ENCODE peak calls at places on chromosomes 3 and 15, in six cellular contexts. H is H1, F is K562, K is GM12892, D is GM12878, X is HepG2. U is an unnamed sample.
A peak's percentile ranks its signal among the peaks of the same experiment; 100 is the strongest.

GRCh38 chr3:19149388-19149787 is 1.1 kb downstream of the KCNH8 start:
- DNase-seq in H (no peak), F (peak; percentile 19), K (no peak), D (no peak), X (no peak), U (no peak)

GRCh38 chr15:63487076-63487757 is 17.2 kb upstream of the USP3 start:
- DNase-seq in H (peak; percentile 49), F (peak; percentile 90), K (peak; percentile 71), D (no peak), X (peak; percentile 66), U (no peak)

GRCh38 chr3:56185827-56186226 is 282.4 kb downstream of the ERC2 start:
- DNase-seq in H (no peak), F (no peak), K (no peak), D (no peak), X (no peak), U (no peak)

GRCh38 chr3:133979553-133979952 is 50.2 kb downstream of the SLCO2A1 start:
- DNase-seq in H (no peak), F (peak; percentile 2), K (no peak), D (no peak), X (no peak), U (no peak)

GRCh38 chr15:78059110-78059839 is 18.2 kb downstream of the TBC1D2B start:
- DNase-seq in H (no peak), F (no peak), K (no peak), D (no peak), X (no peak), U (no peak)

GRCh38 chr3:50428007-50428633 is 68.8 kb upstream of the TMEM115 start:
- DNase-seq in H (no peak), F (no peak), K (no peak), D (no peak), X (no peak), U (no peak)

GRCh38 chr3:33006571-33007286 is 55.3 kb downstream of the CCR4 start:
- DNase-seq in H (no peak), F (no peak), K (no peak), D (no peak), X (no peak), U (no peak)

GRCh38 chr3:17638351-17638750 is 104.1 kb downstream of the TBC1D5 start:
- DNase-seq in H (no peak), F (no peak), K (no peak), D (no peak), X (no peak), U (no peak)

GRCh38 chr3:184382326-184383032 is 2.6 kb downstream of the CHRD start:
- DNase-seq in H (no peak), F (no peak), K (no peak), D (no peak), X (no peak), U (no peak)

GRCh38 chr3:98901465-98902174 is at the start of gene DCBLD2:
- DNase-seq in H (peak; percentile 93), F (peak; percentile 96), K (peak; percentile 97), D (peak; percentile 94), X (peak; percentile 97), U (peak; percentile 97)

GRCh38 chr3:177553586-177553985 is 356.3 kb upstream of the TBL1XR1 start:
- DNase-seq in H (no peak), F (no peak), K (no peak), D (no peak), X (no peak), U (no peak)

GRCh38 chr15:64732156-64732860 is 43.1 kb downstream of the RBPMS2 start:
- DNase-seq in H (no peak), F (no peak), K (no peak), D (peak; percentile 24), X (peak; percentile 85), U (no peak)

GRCh38 chr15:67241132-67241855 is 13.2 kb downstream of the AAGAB start:
- DNase-seq in H (no peak), F (no peak), K (peak; percentile 41), D (peak; percentile 80), X (no peak), U (peak; percentile 47)

GRCh38 chr3:107739227-107739626 is 216.5 kb downstream of the BBX start:
- DNase-seq in H (no peak), F (no peak), K (no peak), D (no peak), X (no peak), U (no peak)

GRCh38 chr3:59052803-59053411 is 3.1 kb upstream of the CFAP20DC start:
- DNase-seq in H (no peak), F (peak; percentile 37), K (no peak), D (no peak), X (peak; percentile 25), U (peak; percentile 4)

GRCh38 chr3:31166249-31166885 is 271.9 kb upstream of the GADL1 start:
- DNase-seq in H (no peak), F (no peak), K (no peak), D (no peak), X (no peak), U (no peak)

GRCh38 chr3:29697989-29698388 is 417.1 kb downstream of the RBMS3 start:
- DNase-seq in H (no peak), F (no peak), K (no peak), D (no peak), X (no peak), U (no peak)

GRCh38 chr3:312170-312569 is 115.6 kb downstream of the CHL1 start:
- DNase-seq in H (no peak), F (no peak), K (no peak), D (no peak), X (no peak), U (no peak)

GRCh38 chr3:143586565-143586964 is 261.7 kb downstream of the SLC9A9 start:
- DNase-seq in H (no peak), F (no peak), K (no peak), D (no peak), X (no peak), U (no peak)

GRCh38 chr3:178454714-178455113 is 81.5 kb upstream of the KCNMB2 start:
- DNase-seq in H (no peak), F (no peak), K (no peak), D (no peak), X (no peak), U (no peak)

GRCh38 chr3:31567036-31567435 is 34.3 kb downstream of the STT3B start:
- DNase-seq in H (no peak), F (peak; percentile 64), K (no peak), D (no peak), X (peak; percentile 27), U (no peak)

GRCh38 chr15:72312605-72313447 is 7.1 kb downstream of the CELF6 start:
- DNase-seq in H (peak; percentile 38), F (peak; percentile 72), K (peak; percentile 68), D (no peak), X (peak; percentile 65), U (peak; percentile 71)

GRCh38 chr15:93719941-93720351 is 511.4 kb upstream of the MCTP2 start:
- DNase-seq in H (no peak), F (no peak), K (no peak), D (no peak), X (no peak), U (no peak)

GRCh38 chr3:76063811-76064210 is 278.5 kb upstream of the ZNF717 start:
- DNase-seq in H (no peak), F (no peak), K (no peak), D (no peak), X (no peak), U (no peak)

GRCh38 chr3:22986958-22987357 is 216.2 kb upstream of the UBE2E2 start:
- DNase-seq in H (no peak), F (no peak), K (no peak), D (no peak), X (no peak), U (no peak)

GRCh38 chr3:142963266-142964149 is at the start of gene PAQR9:
- DNase-seq in H (no peak), F (peak; percentile 52), K (peak; percentile 36), D (no peak), X (peak; percentile 47), U (peak; percentile 48)

GRCh38 chr3:20104167-20104661 is 64.0 kb downstream of the KAT2B start:
- DNase-seq in H (no peak), F (no peak), K (no peak), D (peak; percentile 13), X (no peak), U (no peak)

GRCh38 chr15:66704019-66704782 is 2.2 kb downstream of the SMAD6 start:
- DNase-seq in H (no peak), F (no peak), K (no peak), D (no peak), X (no peak), U (no peak)

GRCh38 chr3:43696881-43697280 is 6.1 kb downstream of the ABHD5 start:
- DNase-seq in H (no peak), F (no peak), K (no peak), D (no peak), X (no peak), U (no peak)

GRCh38 chr15:90553248-90553745 is 23.6 kb downstream of the CRTC3 start:
- DNase-seq in H (no peak), F (no peak), K (no peak), D (no peak), X (no peak), U (no peak)

GRCh38 chr3:128879991-128880390 is 571 bp downstream of the ACAD9 start:
- DNase-seq in H (no peak), F (no peak), K (no peak), D (no peak), X (no peak), U (no peak)

GRCh38 chr15:79168922-79169322 is 78.3 kb upstream of the RASGRF1 start:
- DNase-seq in H (no peak), F (peak; percentile 35), K (no peak), D (no peak), X (peak; percentile 74), U (no peak)

GRCh38 chr15:50182233-50183013 is 427 bp downstream of the SLC27A2 start:
- DNase-seq in H (no peak), F (peak; percentile 46), K (peak; percentile 38), D (no peak), X (no peak), U (peak; percentile 49)
- TF ChIP-seq POLR2A in H (no peak), F (no peak), K (no peak), D (no peak), X (peak; percentile 60), U (no peak)

GRCh38 chr15:70189826-70190225 is 92.1 kb upstream of the TLE3 start:
- DNase-seq in H (no peak), F (no peak), K (no peak), D (no peak), X (no peak), U (no peak)
- TF ChIP-seq TAF1 in H (no peak), F (no peak), K (no peak), D (no peak), X (no peak), U (no peak)

GRCh38 chr3:9715764-9716437 is 12.3 kb downstream of the CPNE9 start:
- DNase-seq in H (no peak), F (peak; percentile 94), K (no peak), D (no peak), X (peak; percentile 75), U (no peak)
- TF ChIP-seq POLR2AphosphoS5 in H (no peak), F (peak; percentile 34), K (no peak), D (no peak), X (no peak), U (no peak)

DNA sequence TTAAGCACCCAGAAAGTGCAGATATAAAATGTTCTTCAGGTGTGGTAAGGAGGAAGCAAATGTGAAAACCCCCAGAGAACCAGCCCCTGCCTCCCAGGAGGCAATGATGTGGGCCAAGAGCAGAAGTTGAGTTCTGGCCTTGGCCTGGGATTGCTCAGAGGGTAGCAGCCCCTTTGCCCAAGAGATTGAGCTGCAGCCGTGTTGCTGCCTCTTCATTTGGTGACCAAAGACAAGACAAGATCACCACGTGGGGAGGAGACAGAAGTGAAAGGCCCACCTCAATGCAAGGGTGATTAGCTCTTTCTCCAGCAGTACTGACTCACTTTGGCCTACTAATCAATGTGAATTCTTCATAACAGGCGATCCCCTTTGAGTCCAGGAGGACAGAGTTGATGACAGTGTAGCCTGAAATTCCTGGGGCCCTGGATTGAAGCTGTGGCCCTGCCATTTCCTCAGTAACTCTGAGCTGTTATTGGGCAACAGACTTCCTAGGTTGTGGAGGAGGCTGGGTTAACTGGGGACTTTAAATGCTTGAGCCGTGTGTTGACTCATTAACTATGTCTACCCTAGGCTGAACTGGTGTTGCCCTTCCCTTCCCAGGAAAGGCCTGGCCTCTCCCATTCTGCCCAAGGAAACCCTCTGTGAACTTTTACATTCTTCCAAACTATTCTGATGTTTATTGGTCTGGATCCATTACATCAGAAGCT is 86.5 kb downstream of the ST6GAL1 start:
- DNase-seq in H (no peak), F (no peak), K (no peak), D (no peak), X (peak; percentile 53), U (no peak)
- TF ChIP-seq POLR2A in H (no peak), F (no peak), K (no peak), D (peak; percentile 46), X (no peak), U (no peak)